ENCODE peak calls at places on chromosome 3, in four cellular contexts. E is A549, K is K562, P is H1. C is an unnamed sample.

GRCh38 chr3:52777959-52778805 is 783 bp downstream of the ITIH1 start:
- DNase-seq in P (no peak), K (no peak), E (no peak), C (no peak)

GRCh38 chr3:138399766-138400165 is 34.6 kb upstream of the ESYT3 start:
- DNase-seq in K (no peak), E (no peak), P (no peak), C (peak)

GRCh38 chr3:56783644-56784451 is 17.9 kb downstream of the ARHGEF3 start:
- DNase-seq in K (no peak), P (no peak), E (peak), C (peak)

GRCh38 chr3:119206611-119207511 is 33.5 kb downstream of the UPK1B start:
- DNase-seq in P (no peak), E (peak), K (no peak), C (no peak)

GRCh38 chr3:127525373-127525772 is 65.2 kb downstream of the TPRA1 start:
- DNase-seq in K (peak), E (peak), P (no peak), C (peak)

GRCh38 chr3:154852515-154852914 is 227.6 kb upstream of the MME start:
- DNase-seq in E (peak), K (no peak), P (no peak), C (no peak)

GRCh38 chr3:146052046-146052790 is 108.8 kb downstream of the PLOD2 start:
- DNase-seq in E (no peak), P (no peak), K (no peak), C (no peak)

GRCh38 chr3:134680796-134681526 is 30.1 kb upstream of the KY start:
- DNase-seq in E (no peak), P (no peak), K (no peak), C (no peak)

GRCh38 chr3:150722267-150722666 is 18.5 kb upstream of the ERICH6 start:
- DNase-seq in K (no peak), E (no peak), P (no peak), C (no peak)

GRCh38 chr3:63303238-63303637 is 25.1 kb downstream of the SYNPR start:
- DNase-seq in K (no peak), P (no peak), E (no peak), C (no peak)

GRCh38 chr3:169662215-169663070 is 1.1 kb downstream of the MECOM start:
- DNase-seq in P (no peak), K (peak), E (peak), C (peak)

GRCh38 chr3:125349556-125350165 is 25.5 kb downstream of the ZNF148 start:
- DNase-seq in P (no peak), E (no peak), K (no peak), C (no peak)

GRCh38 chr3:150945226-150945625 is 27.3 kb downstream of the CLRN1 start:
- DNase-seq in K (no peak), P (no peak), E (no peak), C (no peak)

GRCh38 chr3:146125946-146126345 is 35.0 kb downstream of the PLOD2 start:
- DNase-seq in K (no peak), P (no peak), E (peak), C (peak)

GRCh38 chr3:14169871-14170270 is 8.5 kb downstream of the XPC start:
- DNase-seq in K (no peak), E (no peak), P (no peak), C (no peak)

GRCh38 chr3:71254658-71255057 is 328.9 kb downstream of the FOXP1 start:
- DNase-seq in K (no peak), P (no peak), E (peak), C (peak)

GRCh38 chr3:9201278-9201677 is 48.2 kb downstream of the SRGAP3 start:
- DNase-seq in E (no peak), P (no peak), K (no peak), C (no peak)

GRCh38 chr3:36305929-36306520 is 74.3 kb upstream of the STAC start:
- DNase-seq in P (no peak), K (no peak), E (no peak), C (no peak)

GRCh38 chr3:196757876-196758739 is 18.5 kb downstream of the PAK2 start:
- DNase-seq in K (no peak), E (peak), P (no peak), C (no peak)

GRCh38 chr3:87200059-87200458 is 27.1 kb upstream of the CHMP2B start:
- DNase-seq in E (no peak), K (no peak), P (no peak), C (no peak)

GRCh38 chr3:178370387-178370786 is 165.8 kb upstream of the KCNMB2 start:
- DNase-seq in E (no peak), P (no peak), K (no peak), C (no peak)

GRCh38 chr3:150407818-150408231 is 273 bp upstream of the TSC22D2 start:
- DNase-seq in K (no peak), P (no peak), E (no peak), C (no peak)

GRCh38 chr3:15982667-15983145 is 184.9 kb upstream of the ANKRD28 start:
- DNase-seq in E (no peak), P (no peak), K (no peak), C (no peak)

GRCh38 chr3:41508063-41508696 is 308.9 kb downstream of the CTNNB1 start:
- DNase-seq in E (peak), K (no peak), P (no peak), C (no peak)

GRCh38 chr3:109195812-109196211 is 59.3 kb downstream of the C3orf85 start:
- DNase-seq in K (no peak), P (no peak), E (peak), C (no peak)
- TF ChIP-seq RNF2 in K (no peak), P (no peak), E (no peak), C (no peak)

GRCh38 chr3:193832833-193833413 is 239.9 kb downstream of the OPA1 start:
- DNase-seq in E (no peak), P (no peak), K (no peak), C (no peak)

GRCh38 chr3:193831495-193832455 is 238.8 kb downstream of the OPA1 start:
- DNase-seq in P (no peak), K (no peak), E (no peak), C (no peak)

GRCh38 chr3:193829781-193830180 is 236.8 kb downstream of the OPA1 start:
- DNase-seq in E (no peak), P (no peak), K (no peak), C (no peak)

GRCh38 chr3:193828477-193828876 is 235.5 kb downstream of the OPA1 start:
- DNase-seq in E (no peak), P (no peak), K (no peak), C (no peak)

GRCh38 chr3:193830791-193831191 is 237.8 kb downstream of the OPA1 start:
- DNase-seq in K (no peak), E (no peak), P (no peak), C (no peak)
- TF ChIP-seq RNF2 in K (no peak), E (no peak), P (no peak), C (no peak)

GRCh38 chr3:117399311-117400068 is 689.9 kb downstream of the TUSC7 start:
- DNase-seq in P (peak), E (no peak), K (no peak), C (no peak)
- TF ChIP-seq RNF2 in P (no peak), E (no peak), K (no peak), C (no peak)

GRCh38 chr3:147215660-147216059 is 190.7 kb downstream of the ZIC4 start:
- DNase-seq in K (no peak), P (no peak), E (no peak), C (no peak)

GRCh38 chr3:147218976-147219375 is 187.4 kb downstream of the ZIC4 start:
- DNase-seq in E (no peak), P (no peak), K (no peak), C (no peak)

GRCh38 chr3:147216143-147216673 is 190.1 kb downstream of the ZIC4 start:
- DNase-seq in E (no peak), K (no peak), P (no peak), C (no peak)

GRCh38 chr3:147210676-147211075 is 195.7 kb downstream of the ZIC4 start:
- DNase-seq in E (no peak), K (no peak), P (no peak), C (no peak)

GRCh38 chr3:147213633-147214032 is 192.7 kb downstream of the ZIC4 start:
- DNase-seq in P (no peak), E (no peak), K (no peak), C (no peak)
- TF ChIP-seq RNF2 in P (no peak), E (no peak), K (no peak), C (no peak)

C was measured in HepG2.